ENCODE peak calls at places on chromosomes 2 and 18, in six cellular contexts. I is GM23248, C is SK-N-SH, W is PC-3, V is HCT116, Z is MM.1S. S is an unnamed sample.

GRCh38 chr18:75070625-75071483 is 138.1 kb downstream of the PTGR3 start:
- DNase-seq in Z (no peak), V (peak), W (peak), I (peak), C (no peak), S (no peak)

GRCh38 chr18:69680128-69680527 is 267.5 kb downstream of the CD226 start:
- DNase-seq in W (no peak), I (no peak), Z (no peak), V (no peak), C (no peak), S (no peak)

GRCh38 chr2:10208736-10209135 is 86.2 kb downstream of the RRM2 start:
- DNase-seq in Z (no peak), V (no peak), I (no peak), W (no peak), C (no peak), S (no peak)

GRCh38 chr2:105789745-105790466 is 45.2 kb downstream of the NCK2 start:
- DNase-seq in I (peak), Z (peak), C (no peak), W (peak), V (no peak), S (no peak)

GRCh38 chr18:59846814-59847490 is 52.8 kb upstream of the PMAIP1 start:
- DNase-seq in W (peak), C (no peak), I (peak), Z (peak), V (no peak), S (no peak)

GRCh38 chr2:148656516-148656915 is 12.0 kb downstream of the EPC2 start:
- DNase-seq in C (no peak), Z (no peak), I (no peak), W (no peak), V (no peak), S (no peak)

GRCh38 chr2:182650704-182651103 is 65.4 kb upstream of the DNAJC10 start:
- DNase-seq in I (peak), W (peak), Z (peak), V (peak), C (peak), S (peak)

GRCh38 chr2:126817172-126817571 is 81.5 kb upstream of the TEX51 start:
- DNase-seq in C (no peak), W (no peak), I (no peak), V (no peak), Z (no peak), S (no peak)

GRCh38 chr2:16633632-16634430 is 31.8 kb downstream of the CYRIA start:
- DNase-seq in C (no peak), I (no peak), V (no peak), W (no peak), Z (no peak), S (no peak)

GRCh38 chr2:219706823-219707281 is 79.4 kb downstream of the SLC4A3 start:
- DNase-seq in W (peak), C (no peak), Z (no peak), V (peak), I (peak), S (no peak)

GRCh38 chr2:96772903-96773675 is 12.4 kb downstream of the CNNM4 start:
- DNase-seq in I (no peak), Z (no peak), W (no peak), V (no peak), C (no peak), S (no peak)

GRCh38 chr18:62389761-62390481 is 64.8 kb downstream of the TNFRSF11A start:
- DNase-seq in C (no peak), V (no peak), I (no peak), Z (no peak), W (peak), S (no peak)

GRCh38 chr18:34659579-34660517 is 50.2 kb upstream of the DTNA start:
- DNase-seq in I (peak), C (peak), Z (no peak), V (peak), W (peak), S (peak)

GRCh38 chr18:75923169-75923568 is 495.7 kb upstream of the SMIM21 start:
- DNase-seq in C (no peak), V (peak), W (peak), Z (no peak), I (peak), S (no peak)

GRCh38 chr2:219352448-219353023 is 20.0 kb upstream of the RESP18 start:
- DNase-seq in V (peak), C (peak), Z (peak), I (peak), W (peak), S (peak)

GRCh38 chr18:24600076-24600654 is 139.7 kb downstream of the HRH4 start:
- DNase-seq in W (peak), V (peak), I (peak), Z (peak), C (peak), S (peak)

GRCh38 chr2:67871696-67872320 is 191.0 kb downstream of the C1D start:
- DNase-seq in I (peak), C (no peak), W (peak), V (no peak), Z (no peak), S (no peak)

GRCh38 chr2:144382848-144383247 is 137.1 kb downstream of the ZEB2 start:
- DNase-seq in V (no peak), Z (peak), C (no peak), I (no peak), W (no peak), S (no peak)

GRCh38 chr2:223187256-223187655 is 135.3 kb downstream of the KCNE4 start:
- DNase-seq in V (no peak), I (no peak), W (no peak), Z (no peak), C (no peak), S (no peak)

GRCh38 chr2:226674123-226674522 is 125.5 kb downstream of the IRS1 start:
- DNase-seq in V (no peak), W (no peak), Z (no peak), C (no peak), I (peak), S (no peak)

GRCh38 chr2:158837645-158838044 is 42.5 kb downstream of the DAPL1 start:
- DNase-seq in W (no peak), I (no peak), V (no peak), C (no peak), Z (no peak), S (no peak)

GRCh38 chr2:231052494-231053451 is 3.9 kb upstream of the PSMD1 start:
- DNase-seq in C (peak), Z (peak), V (peak), I (peak), W (peak), S (peak)

GRCh38 chr2:179272406-179273192 is 8.0 kb upstream of the SESTD1 start:
- DNase-seq in V (no peak), I (peak), C (no peak), Z (no peak), W (peak), S (peak)

GRCh38 chr18:63708650-63709049 is 5.9 kb downstream of the SERPINB11 start:
- DNase-seq in V (no peak), C (no peak), Z (no peak), W (peak), I (peak), S (no peak)

GRCh38 chr2:20450201-20451108 is 3.6 kb downstream of the RHOB start:
- DNase-seq in I (peak), C (peak), W (no peak), V (no peak), Z (peak), S (peak)

GRCh38 chr2:75523313-75524275 is 37.1 kb downstream of the EVA1A start:
- DNase-seq in Z (no peak), V (peak), I (peak), C (no peak), W (peak), S (no peak)

GRCh38 chr2:197089659-197090058 is 163.2 kb upstream of the PGAP1 start:
- DNase-seq in W (no peak), Z (no peak), I (no peak), V (no peak), C (no peak), S (no peak)
- H3K9ac ChIP-seq in W (no peak), Z (no peak), I (no peak), V (no peak), C (no peak), S (no peak)

DNA sequence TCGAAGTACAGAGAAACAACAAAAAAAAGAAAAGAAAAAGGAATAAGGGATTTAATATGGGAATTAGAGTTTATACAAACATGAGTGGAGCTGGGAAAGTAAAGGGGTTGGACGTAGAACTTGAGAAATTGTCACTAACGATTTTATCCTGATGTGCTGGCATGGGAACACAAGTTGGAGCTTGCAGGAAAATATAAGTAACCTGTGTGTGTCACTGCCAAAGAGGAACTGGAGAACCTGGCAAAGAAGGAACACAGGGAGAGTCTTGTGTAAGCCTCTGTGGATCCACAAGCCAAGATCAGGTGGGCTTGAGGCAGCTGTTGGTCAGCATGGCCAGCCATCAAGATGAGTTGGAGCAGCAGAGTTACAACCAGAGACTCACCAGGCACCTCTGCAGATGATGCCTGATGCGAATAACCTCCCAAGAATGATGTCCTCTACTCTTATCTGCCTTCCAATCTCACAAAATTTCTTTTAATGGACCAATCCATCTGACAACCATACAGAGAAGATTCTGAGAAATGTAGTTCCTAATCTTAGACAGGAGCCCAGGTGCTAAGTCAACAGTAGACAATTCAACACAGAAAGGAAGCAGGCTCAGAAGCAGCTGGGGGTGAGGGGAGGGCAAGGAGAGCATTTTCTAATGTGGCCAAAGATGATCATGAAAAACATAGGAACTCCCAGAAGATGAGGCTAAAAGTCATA is 77.0 kb upstream of the SPOPL start:
- DNase-seq in C (no peak), Z (no peak), V (no peak), W (no peak), I (no peak), S (no peak)
- TF ChIP-seq EZH2phosphoT487 in C (no peak), Z (no peak), V (no peak), W (no peak), I (no peak), S (no peak)

GRCh38 chr2:135532581-135532980 is 1.3 kb downstream of the R3HDM1 start:
- DNase-seq in Z (no peak), C (no peak), I (peak), V (no peak), W (no peak), S (no peak)
- H3K9ac ChIP-seq in Z (peak), C (peak), I (peak), V (peak), W (peak), S (peak)

GRCh38 chr2:83071352-83071751 is 1387.7 kb downstream of the SUCLG1 start:
- DNase-seq in I (no peak), V (no peak), W (no peak), Z (no peak), C (no peak), S (no peak)
- TF ChIP-seq EZH2phosphoT487 in I (no peak), V (no peak), W (no peak), Z (no peak), C (no peak), S (no peak)

GRCh38 chr18:10094154-10094553 is 180.3 kb downstream of the VAPA start:
- DNase-seq in Z (no peak), V (no peak), I (peak), C (no peak), W (peak), S (no peak)
- H3K9ac ChIP-seq in Z (no peak), V (no peak), I (no peak), C (no peak), W (no peak), S (no peak)

GRCh38 chr2:37377187-37377532 is 32.7 kb downstream of the QPCT start:
- DNase-seq in V (no peak), C (no peak), W (peak), Z (peak), I (peak), S (no peak)

GRCh38 chr2:37379881-37380296 is 35.5 kb downstream of the QPCT start:
- DNase-seq in I (peak), C (no peak), Z (no peak), V (no peak), W (peak), S (no peak)

GRCh38 chr2:37375721-37376399 is 31.4 kb downstream of the QPCT start:
- DNase-seq in V (no peak), C (no peak), I (peak), W (no peak), Z (no peak), S (no peak)

GRCh38 chr2:37378411-37378810 is 34.0 kb downstream of the QPCT start:
- DNase-seq in C (no peak), Z (no peak), I (peak), V (peak), W (peak), S (no peak)

DNA sequence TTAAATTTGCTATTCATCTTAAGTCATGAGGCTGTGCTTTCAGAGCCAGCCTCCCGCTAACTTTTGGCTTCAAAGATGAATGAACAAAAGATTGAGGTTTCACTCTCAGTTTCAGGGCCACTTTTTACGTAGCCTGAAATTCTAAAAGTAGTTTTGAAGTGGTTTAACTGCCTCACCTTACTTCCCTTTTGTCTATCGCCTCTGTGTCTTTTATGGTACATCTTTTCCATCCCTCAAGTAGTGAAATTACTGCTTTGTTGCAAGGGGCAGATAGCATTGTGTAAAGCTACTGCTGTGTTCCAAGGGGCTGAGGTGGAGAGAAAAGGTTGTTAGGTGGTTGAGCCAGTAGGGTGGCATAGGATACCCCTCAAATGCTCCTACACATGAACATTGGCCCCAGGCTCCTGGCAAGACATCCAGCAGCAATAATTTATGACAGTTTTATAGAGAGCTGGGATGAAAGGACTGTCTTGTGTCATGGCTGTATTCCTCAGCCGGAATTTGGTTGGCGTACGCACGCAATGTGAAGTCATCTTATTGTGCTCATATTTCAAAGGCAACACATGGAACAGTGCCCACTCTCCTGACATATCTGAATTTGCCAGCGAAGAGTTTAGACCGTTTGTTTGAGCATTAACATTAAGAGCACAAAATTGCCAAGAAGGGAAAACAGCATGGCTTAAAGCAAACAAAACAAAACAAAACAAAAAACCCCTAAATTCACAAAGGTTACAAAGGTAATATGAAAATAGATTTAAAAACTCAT is 32.2 kb downstream of the QPCT start:
- DNase-seq in W (peak), Z (peak), V (peak), C (no peak), I (peak), S (no peak)
- TF ChIP-seq EZH2phosphoT487 in W (no peak), Z (no peak), V (no peak), C (no peak), I (no peak), S (no peak)

DNA sequence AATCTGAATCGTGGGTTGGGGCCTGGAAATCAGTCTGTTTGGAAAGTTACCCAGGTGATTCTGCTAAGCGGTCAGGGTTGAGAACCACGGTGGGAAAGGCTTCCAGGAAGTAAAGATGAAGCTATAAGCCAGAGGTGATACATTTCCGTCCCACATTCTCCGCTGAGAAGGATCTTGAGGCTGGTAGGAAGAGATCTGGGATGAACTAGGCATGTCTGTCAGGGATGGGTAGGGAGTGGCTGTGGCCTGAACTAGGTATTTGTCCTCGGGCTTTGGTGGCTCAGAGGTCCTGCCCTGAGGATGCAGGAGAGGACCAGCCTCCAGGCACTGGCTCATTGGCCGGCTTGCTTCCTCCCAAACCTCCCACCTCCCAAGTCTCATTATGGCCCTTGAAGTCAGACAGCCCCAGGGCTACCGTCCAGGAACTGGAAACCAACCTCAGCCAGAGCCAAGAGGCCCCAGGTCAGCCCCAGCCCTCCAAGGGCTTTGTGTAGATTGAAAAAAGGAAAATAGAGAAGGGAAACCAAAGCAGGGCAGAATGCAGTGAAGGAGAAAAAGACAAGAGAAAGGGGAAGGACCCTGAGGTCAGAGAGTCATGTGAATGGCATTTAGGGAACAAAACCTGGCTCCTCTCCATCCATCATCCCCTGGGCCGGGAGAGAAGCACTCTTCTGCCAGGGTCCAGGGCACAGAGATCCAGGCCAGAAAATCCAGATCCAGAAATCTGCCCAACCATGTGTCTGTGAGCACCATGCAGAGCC is 119.5 kb downstream of the ZFP36L2 start:
- DNase-seq in I (no peak), V (no peak), C (no peak), W (no peak), Z (no peak), S (peak)
- H3K9ac ChIP-seq in I (no peak), V (no peak), C (no peak), W (no peak), Z (no peak), S (no peak)